ENCODE peak calls at places on chromosomes 13 and 19, in seven cellular contexts. One of them, this sample, is unnamed.
A peak's percentile ranks its signal among the peaks of the same experiment; 100 is the strongest.

GRCh38 chr13:94309576-94309975 is 169.9 kb downstream of the DCT start:
- DNase-seq in activated CD8-positive, alpha-beta T cell treated with anti-CD3 and anti-CD28 coated beads for 36 hours: no peak
- DNase-seq in NCI-H345: no peak
- DNase-seq in GM23248: no peak
- DNase-seq in stimulated activated CD8-positive, alpha-beta memory T cell treated with anti-CD3 and anti-CD28 coated beads, Interleukin-4, amount 100 ng/mL, for 1 hour: no peak
- DNase-seq in SW 1271: no peak
- DNase-seq in neuronal stem cell: no peak
- DNase-seq in this sample: no peak

GRCh38 chr19:52946322-52947310 is 16.1 kb downstream of the ZNF816 start:
- DNase-seq in GM23248: peak; percentile 53
- DNase-seq in neuronal stem cell: no peak
- DNase-seq in activated CD8-positive, alpha-beta T cell treated with anti-CD3 and anti-CD28 coated beads for 36 hours: no peak
- DNase-seq in stimulated activated CD8-positive, alpha-beta memory T cell treated with anti-CD3 and anti-CD28 coated beads, Interleukin-4, amount 100 ng/mL, for 1 hour: no peak
- DNase-seq in NCI-H345: peak; percentile 38
- DNase-seq in SW 1271: no peak
- DNase-seq in this sample: no peak

GRCh38 chr19:5880604-5881078 is 10.3 kb upstream of the FUT5 start:
- DNase-seq in neuronal stem cell: no peak
- DNase-seq in NCI-H345: no peak
- DNase-seq in activated CD8-positive, alpha-beta T cell treated with anti-CD3 and anti-CD28 coated beads for 36 hours: no peak
- DNase-seq in GM23248: peak; percentile 51
- DNase-seq in stimulated activated CD8-positive, alpha-beta memory T cell treated with anti-CD3 and anti-CD28 coated beads, Interleukin-4, amount 100 ng/mL, for 1 hour: no peak
- DNase-seq in SW 1271: no peak
- DNase-seq in this sample: peak; percentile 48

GRCh38 chr19:46107371-46107770 is 17.1 kb downstream of the IGFL3 start:
- DNase-seq in stimulated activated CD8-positive, alpha-beta memory T cell treated with anti-CD3 and anti-CD28 coated beads, Interleukin-4, amount 100 ng/mL, for 1 hour: no peak
- DNase-seq in SW 1271: no peak
- DNase-seq in GM23248: peak; percentile 79
- DNase-seq in NCI-H345: no peak
- DNase-seq in activated CD8-positive, alpha-beta T cell treated with anti-CD3 and anti-CD28 coated beads for 36 hours: no peak
- DNase-seq in neuronal stem cell: no peak
- DNase-seq in this sample: no peak

GRCh38 chr19:32367948-32368536 is 22.6 kb downstream of the ZNF507 start:
- DNase-seq in GM23248: no peak
- DNase-seq in NCI-H345: no peak
- DNase-seq in activated CD8-positive, alpha-beta T cell treated with anti-CD3 and anti-CD28 coated beads for 36 hours: no peak
- DNase-seq in neuronal stem cell: no peak
- DNase-seq in SW 1271: no peak
- DNase-seq in stimulated activated CD8-positive, alpha-beta memory T cell treated with anti-CD3 and anti-CD28 coated beads, Interleukin-4, amount 100 ng/mL, for 1 hour: no peak
- DNase-seq in this sample: no peak

GRCh38 chr19:48770223-48770622 is 14.9 kb downstream of the FGF21 start:
- DNase-seq in NCI-H345: no peak
- DNase-seq in SW 1271: no peak
- DNase-seq in stimulated activated CD8-positive, alpha-beta memory T cell treated with anti-CD3 and anti-CD28 coated beads, Interleukin-4, amount 100 ng/mL, for 1 hour: no peak
- DNase-seq in GM23248: peak; percentile 58
- DNase-seq in neuronal stem cell: no peak
- DNase-seq in activated CD8-positive, alpha-beta T cell treated with anti-CD3 and anti-CD28 coated beads for 36 hours: no peak
- DNase-seq in this sample: no peak

GRCh38 chr13:114127473-114128347 is 4.7 kb downstream of the RASA3 start:
- DNase-seq in activated CD8-positive, alpha-beta T cell treated with anti-CD3 and anti-CD28 coated beads for 36 hours: peak; percentile 12
- DNase-seq in stimulated activated CD8-positive, alpha-beta memory T cell treated with anti-CD3 and anti-CD28 coated beads, Interleukin-4, amount 100 ng/mL, for 1 hour: no peak
- DNase-seq in GM23248: no peak
- DNase-seq in neuronal stem cell: no peak
- DNase-seq in SW 1271: peak; percentile 15
- DNase-seq in NCI-H345: no peak
- DNase-seq in this sample: no peak

GRCh38 chr13:26480246-26480855 is 77.1 kb upstream of the WASF3 start:
- DNase-seq in SW 1271: no peak
- DNase-seq in stimulated activated CD8-positive, alpha-beta memory T cell treated with anti-CD3 and anti-CD28 coated beads, Interleukin-4, amount 100 ng/mL, for 1 hour: no peak
- DNase-seq in GM23248: peak; percentile 47
- DNase-seq in activated CD8-positive, alpha-beta T cell treated with anti-CD3 and anti-CD28 coated beads for 36 hours: no peak
- DNase-seq in neuronal stem cell: no peak
- DNase-seq in NCI-H345: no peak
- DNase-seq in this sample: no peak

GRCh38 chr19:18940791-18941627 is at the start of gene HOMER3:
- DNase-seq in activated CD8-positive, alpha-beta T cell treated with anti-CD3 and anti-CD28 coated beads for 36 hours: peak; percentile 74
- DNase-seq in stimulated activated CD8-positive, alpha-beta memory T cell treated with anti-CD3 and anti-CD28 coated beads, Interleukin-4, amount 100 ng/mL, for 1 hour: peak; percentile 60
- DNase-seq in SW 1271: peak; percentile 52
- DNase-seq in NCI-H345: peak; percentile 41
- DNase-seq in neuronal stem cell: peak; percentile 81
- DNase-seq in GM23248: peak; percentile 85
- DNase-seq in this sample: no peak

GRCh38 chr13:52743569-52743968 is 3.9 kb upstream of the CNMD start:
- DNase-seq in stimulated activated CD8-positive, alpha-beta memory T cell treated with anti-CD3 and anti-CD28 coated beads, Interleukin-4, amount 100 ng/mL, for 1 hour: no peak
- DNase-seq in NCI-H345: no peak
- DNase-seq in SW 1271: no peak
- DNase-seq in neuronal stem cell: no peak
- DNase-seq in GM23248: no peak
- DNase-seq in activated CD8-positive, alpha-beta T cell treated with anti-CD3 and anti-CD28 coated beads for 36 hours: no peak
- DNase-seq in this sample: no peak